ENCODE peak calls at places on chromosomes 4 and X, in four cellular contexts. C, Y, J and X are unnamed samples.
A peak's percentile ranks its signal among the peaks of the same experiment; 100 is the strongest.

GRCh38 chr4:173258866-173259265 is 75.3 kb downstream of the HMGB2 start:
- DNase-seq in J (no peak), C (no peak), Y (no peak), X (no peak)

GRCh38 chrX:15675490-15675921 is 10.9 kb upstream of the CLTRN start:
- DNase-seq in C (peak; percentile 95), J (peak; percentile 88), Y (peak; percentile 87), X (peak; percentile 72)

GRCh38 chr4:6916587-6917444 is 7.2 kb downstream of the TBC1D14 start:
- DNase-seq in Y (peak; percentile 90), C (no peak), J (peak; percentile 52), X (peak; percentile 62)

GRCh38 chr4:86972997-86973396 is 38.2 kb downstream of the AFF1 start:
- DNase-seq in C (no peak), J (peak; percentile 88), Y (peak; percentile 88), X (peak; percentile 31)

GRCh38 chr4:85084371-85085170 is 118.1 kb upstream of the WDFY3 start:
- DNase-seq in C (no peak), J (peak; percentile 82), Y (peak; percentile 21), X (peak; percentile 91)

GRCh38 chrX:9676311-9676710 is 89.3 kb downstream of the GPR143 start:
- DNase-seq in Y (no peak), C (no peak), J (no peak), X (no peak)

GRCh38 chr4:54384563-54384962 is 155.5 kb downstream of the PDGFRA start:
- DNase-seq in C (no peak), J (peak; percentile 54), Y (no peak), X (peak; percentile 38)

GRCh38 chr4:122542411-122543236 is 78.2 kb downstream of the IL21 start:
- DNase-seq in J (peak; percentile 25), Y (no peak), C (no peak), X (peak; percentile 83)

GRCh38 chr4:20625460-20625859 is 74.8 kb upstream of the PACRGL start:
- DNase-seq in J (peak; percentile 48), Y (peak; percentile 38), C (no peak), X (no peak)

GRCh38 chr4:26062221-26062620 is 148.2 kb downstream of the SMIM20 start:
- DNase-seq in J (no peak), C (no peak), Y (no peak), X (no peak)

GRCh38 chrX:14013074-14013473 is 16.6 kb downstream of the GEMIN8 start:
- DNase-seq in Y (no peak), C (no peak), J (no peak), X (no peak)

GRCh38 chr4:3369781-3370660 is 71.7 kb upstream of the HGFAC start:
- DNase-seq in C (peak; percentile 92), Y (peak; percentile 53), J (peak; percentile 59), X (peak; percentile 88)

GRCh38 chr4:185657699-185658098 is 122.4 kb upstream of the PDLIM3 start:
- DNase-seq in J (no peak), C (no peak), Y (no peak), X (no peak)

GRCh38 chr4:45646885-45647598 is 476.8 kb downstream of the GABRG1 start:
- DNase-seq in J (no peak), C (no peak), Y (no peak), X (no peak)

GRCh38 chrX:150268839-150269238 is 94.3 kb upstream of the MAMLD1 start:
- DNase-seq in C (peak; percentile 12), Y (no peak), J (no peak), X (no peak)

GRCh38 chr4:184284742-184285141 is 67.1 kb upstream of the ENPP6 start:
- DNase-seq in J (no peak), C (no peak), Y (no peak), X (no peak)

GRCh38 chr4:14771091-14771490 is 231.2 kb upstream of the CPEB2 start:
- DNase-seq in J (peak; percentile 92), C (no peak), Y (no peak), X (peak; percentile 5)

GRCh38 chrX:134369576-134369975 is 90.4 kb upstream of the HPRT1 start:
- DNase-seq in Y (no peak), C (no peak), J (no peak), X (no peak)

GRCh38 chr4:173684223-173684622 is 154.2 kb upstream of the HAND2 start:
- DNase-seq in J (no peak), C (no peak), Y (no peak), X (no peak)

GRCh38 chr4:139552506-139552905 is 3.5 kb downstream of the SETD7 start:
- DNase-seq in C (no peak), J (peak; percentile 38), Y (no peak), X (no peak)

GRCh38 chr4:5079581-5079980 is 28.3 kb downstream of the STK32B start:
- DNase-seq in J (no peak), C (no peak), Y (no peak), X (peak; percentile 1)

GRCh38 chr4:5758741-5759140 is 47.7 kb downstream of the EVC start:
- DNase-seq in J (peak; percentile 99), C (no peak), Y (no peak), X (peak; percentile 98)

GRCh38 chr4:153248641-153249198 is 44.5 kb downstream of the TRIM2 start:
- DNase-seq in J (no peak), Y (no peak), C (no peak), X (no peak)

GRCh38 chrX:11266329-11266830 is 26.8 kb upstream of the AMELX start:
- DNase-seq in Y (no peak), C (no peak), J (no peak), X (no peak)

GRCh38 chr4:120554086-120554485 is 368.4 kb downstream of the PRDM5 start:
- DNase-seq in Y (no peak), C (no peak), J (no peak), X (no peak)

GRCh38 chr4:8688041-8688907 is 95.7 kb downstream of the CPZ start:
- DNase-seq in C (no peak), J (no peak), Y (no peak), X (peak; percentile 16)

GRCh38 chr4:1043658-1044468 is 32.4 kb downstream of the FGFRL1 start:
- DNase-seq in C (peak; percentile 97), J (peak; percentile 98), Y (peak; percentile 89), X (peak; percentile 99)

DNA sequence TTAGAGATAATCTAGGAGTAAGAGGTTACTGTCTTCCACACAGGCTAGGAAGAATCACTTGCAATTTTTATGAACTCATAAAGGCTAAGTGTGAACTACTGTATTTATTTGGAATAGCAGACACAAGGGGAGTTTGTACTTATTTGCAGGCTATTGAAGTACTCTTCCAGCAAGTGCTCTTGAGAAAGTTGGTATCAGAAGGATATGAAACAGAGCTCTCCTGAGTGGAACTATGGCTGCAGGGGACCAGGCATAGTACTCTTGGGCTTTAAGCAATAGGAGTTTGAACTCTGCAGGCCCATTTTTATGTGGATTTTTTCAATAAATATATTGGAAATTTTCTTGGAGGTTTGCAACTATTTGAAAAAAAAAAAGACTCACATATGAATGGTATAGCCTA is 756.3 kb upstream of the ATOH1 start:
- DNase-seq in C (no peak), Y (peak; percentile 30), J (no peak), X (no peak)
- TF ChIP-seq CTCF in C (no peak), Y (no peak), J (no peak), X (no peak)

GRCh38 chrX:12716574-12716973 is 74.6 kb upstream of the PRPS2 start:
- DNase-seq in Y (no peak), J (no peak), C (no peak), X (no peak)
- H3K4me3 ChIP-seq in Y (no peak overlapping the region), J (no peak overlapping the region), C (no peak overlapping the region), X (no peak overlapping the region)

DNA sequence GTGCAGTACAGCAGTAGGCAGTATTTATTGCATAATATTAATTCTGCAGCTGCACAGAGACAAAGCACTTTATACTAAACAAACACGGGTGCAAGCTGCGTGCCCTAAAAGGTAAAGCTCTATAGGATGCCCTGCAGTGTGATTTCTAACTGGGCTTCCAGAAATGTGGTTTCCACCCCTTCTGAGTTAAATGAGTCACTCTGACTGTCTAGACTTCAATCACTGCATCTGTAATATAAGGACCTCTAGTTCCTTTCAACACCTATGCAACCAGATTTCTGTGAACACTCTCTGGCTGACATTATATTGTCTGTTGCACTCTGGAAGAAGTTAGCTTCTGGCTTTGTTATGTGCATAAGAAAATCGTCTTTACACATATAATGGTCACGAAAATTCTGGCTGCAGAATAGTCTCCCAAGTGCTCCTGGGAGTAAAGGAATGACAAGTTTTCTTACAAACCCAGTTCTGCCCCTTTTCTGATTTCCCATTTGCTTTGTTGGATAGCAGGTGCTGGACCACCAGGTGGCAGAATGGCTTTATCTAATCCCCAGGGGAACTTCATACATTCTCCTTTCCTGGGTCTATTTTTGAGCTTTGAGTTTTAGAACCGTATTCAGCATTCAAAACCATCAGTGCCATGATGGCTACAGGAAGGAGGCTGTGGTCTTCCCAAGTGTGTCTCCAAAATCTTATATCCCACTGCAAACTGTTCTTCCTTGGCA is 842.2 kb downstream of the STIM2 start:
- DNase-seq in Y (no peak), J (peak; percentile 69), C (no peak), X (peak; percentile 12)
- TF ChIP-seq CTCF in Y (no peak), J (peak; percentile 27), C (no peak), X (peak; percentile 27)

GRCh38 chr4:182492456-182492855 is 249.3 kb downstream of the TENM3 start:
- DNase-seq in Y (no peak), J (no peak), C (no peak), X (peak; percentile 78)
- H3K4me3 ChIP-seq in Y (no peak overlapping the region), J (no peak overlapping the region), C (peak overlapping the region; percentile 4), X (peak overlapping the region; percentile 28)

DNA sequence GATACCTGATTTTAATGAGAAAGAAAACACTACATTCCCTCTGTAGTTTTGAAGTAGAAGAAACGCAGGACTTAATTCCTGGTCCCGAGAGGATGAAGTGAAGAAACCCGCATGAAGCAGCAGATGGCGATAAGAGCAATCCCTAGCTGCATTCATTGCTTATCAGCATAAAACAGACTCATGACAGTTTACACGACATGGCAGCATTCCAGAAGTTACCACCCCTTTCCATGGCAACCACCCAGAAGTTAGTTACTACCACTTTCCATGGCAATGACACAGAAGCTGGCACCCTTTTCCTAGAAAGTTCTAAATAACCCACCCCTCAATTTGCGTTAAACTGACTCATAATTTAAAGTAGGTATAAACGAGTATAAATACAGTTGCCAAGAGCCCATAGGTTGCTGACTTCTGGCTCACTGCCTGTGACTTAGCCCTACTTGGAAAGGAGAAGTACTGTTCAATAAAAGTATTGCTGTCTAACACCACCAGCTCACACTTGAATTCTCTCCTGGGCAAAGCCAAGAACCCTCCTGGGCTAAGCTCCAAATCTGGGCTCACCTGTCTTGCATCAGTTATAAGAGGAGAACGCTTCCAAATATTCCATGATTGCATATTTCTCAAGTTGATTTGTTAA is 5.5 kb upstream of the XAGE2 start:
- DNase-seq in Y (peak; percentile 30), C (no peak), J (no peak), X (peak; percentile 37)
- TF ChIP-seq CTCF in Y (no peak), C (no peak), J (no peak), X (peak; percentile 44)

DNA sequence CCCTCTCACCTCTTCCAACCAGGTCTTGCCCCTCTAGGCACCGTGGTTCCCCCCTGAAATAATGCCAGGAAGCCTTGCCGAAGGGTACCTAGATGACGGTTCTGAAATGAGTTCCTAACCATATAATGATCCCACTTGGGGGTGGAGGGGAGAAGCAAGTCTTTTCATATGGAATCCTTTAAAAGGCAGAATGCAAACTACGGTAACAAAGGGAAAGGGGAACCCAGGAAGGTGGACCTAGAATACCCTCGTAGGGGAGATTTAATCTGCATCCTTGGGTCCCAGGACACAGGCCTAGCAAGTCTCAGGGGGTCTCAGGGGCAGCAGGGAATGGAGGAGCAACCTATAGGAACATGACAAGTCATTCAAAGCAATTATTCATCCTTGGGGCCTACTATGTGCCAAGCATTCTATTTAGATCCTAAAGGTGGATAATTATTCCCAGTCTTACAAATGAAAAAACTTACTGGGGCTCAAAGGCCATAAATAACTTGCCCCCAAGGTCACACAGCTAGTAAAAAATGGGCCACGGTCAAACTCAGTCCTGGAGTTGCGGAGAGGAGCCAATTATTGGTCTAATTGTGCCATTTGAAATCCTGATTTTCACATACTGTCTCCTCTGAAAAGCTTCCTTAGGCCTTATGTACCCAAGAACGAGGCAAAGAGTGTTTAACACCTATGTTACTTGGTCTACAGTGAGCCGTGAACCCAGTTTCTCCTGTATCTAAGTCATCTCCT is 8.8 kb downstream of the BCOR start:
- DNase-seq in J (no peak), C (no peak), Y (no peak), X (no peak)
- H3K4me3 ChIP-seq in J (no peak overlapping the region), C (no peak overlapping the region), Y (no peak overlapping the region), X (no peak overlapping the region)